ENCODE peak calls at places on chromosomes 13 and 19, in seven cellular contexts. K, A, Q, P, C, M and H are unnamed samples.

GRCh38 chr19:8512115-8512967 is 1.6 kb downstream of the ZNF414 start:
- DNase-seq in P (no peak), C (no peak), K (no peak), Q (no peak), M (no peak), A (no peak), H (no peak)

GRCh38 chr19:1262687-1263123 is 6.4 kb upstream of the CIRBP start:
- DNase-seq in M (no peak), A (no peak), Q (no peak), P (no peak), C (no peak), K (no peak), H (no peak)

GRCh38 chr19:45215391-45216191 is 29.6 kb downstream of the EXOC3L2 start:
- DNase-seq in K (no peak), C (no peak), A (peak; percentile 56), Q (peak; percentile 77), P (no peak), M (no peak), H (no peak)

GRCh38 chr19:8489591-8490394 is 12.6 kb downstream of the PRAM1 start:
- DNase-seq in Q (no peak), A (no peak), C (no peak), M (no peak), K (no peak), P (no peak), H (no peak)

GRCh38 chr13:62246581-62246980 is 830.9 kb upstream of the PCDH20 start:
- DNase-seq in Q (no peak), A (no peak), C (no peak), K (no peak), M (no peak), P (no peak), H (no peak)

GRCh38 chr13:72495681-72496080 is 231.7 kb downstream of the MZT1 start:
- DNase-seq in K (no peak), C (no peak), A (no peak), Q (no peak), P (no peak), M (no peak), H (no peak)

GRCh38 chr13:67662997-67663396 is 432.9 kb upstream of the PCDH9 start:
- DNase-seq in C (no peak), M (no peak), Q (no peak), P (no peak), K (no peak), A (no peak), H (no peak)

GRCh38 chr19:29858000-29858596 is 46.3 kb downstream of the CCNE1 start:
- DNase-seq in A (no peak), M (no peak), K (no peak), Q (peak; percentile 50), C (no peak), P (no peak), H (no peak)

GRCh38 chr19:1905863-1906375 is 720 bp downstream of the ADAT3 start:
- DNase-seq in M (no peak), Q (no peak), K (no peak), P (no peak), A (no peak), C (no peak), H (no peak)

GRCh38 chr19:15159251-15159650 is 41.5 kb downstream of the NOTCH3 start:
- DNase-seq in A (no peak), M (no peak), C (no peak), P (no peak), Q (no peak), K (no peak), H (no peak)

GRCh38 chr19:31306006-31306753 is 43.1 kb downstream of the TSHZ3 start:
- DNase-seq in A (no peak), P (no peak), Q (no peak), K (no peak), M (no peak), C (no peak), H (no peak)

GRCh38 chr13:42574011-42574410 is at the start of gene TNFSF11:
- DNase-seq in K (no peak), P (no peak), A (no peak), C (no peak), M (no peak), Q (no peak), H (no peak)

GRCh38 chr19:2461751-2462634 is 5.2 kb upstream of the LMNB2 start:
- DNase-seq in Q (peak; percentile 34), P (peak; percentile 63), A (peak; percentile 58), C (no peak), K (peak; percentile 57), M (no peak), H (no peak)

GRCh38 chr19:35459414-35460082 is 11.5 kb downstream of the FFAR2 start:
- DNase-seq in C (no peak), Q (peak; percentile 70), P (peak; percentile 43), K (no peak), A (peak; percentile 56), M (peak; percentile 27), H (no peak)

GRCh38 chr19:3061214-3062161 is 807 bp downstream of the TLE5 start:
- DNase-seq in C (no peak), M (no peak), Q (peak; percentile 52), A (peak; percentile 70), P (peak; percentile 67), K (no peak), H (no peak)

GRCh38 chr19:19134687-19135158 is 3.6 kb downstream of the TMEM161A start:
- DNase-seq in K (no peak), C (no peak), Q (peak; percentile 55), M (no peak), P (peak; percentile 86), A (peak; percentile 67), H (no peak)

GRCh38 chr19:2101417-2102335 is 5.0 kb downstream of the IZUMO4 start:
- DNase-seq in K (no peak), C (no peak), M (no peak), A (no peak), P (no peak), Q (no peak), H (no peak)

GRCh38 chr13:99949657-99950413 is 21.7 kb downstream of the ZIC5 start:
- DNase-seq in K (no peak), C (no peak), A (no peak), Q (no peak), P (no peak), M (no peak), H (no peak)

GRCh38 chr19:17703823-17704463 is 15.3 kb upstream of the MAP1S start:
- DNase-seq in C (no peak), A (peak; percentile 68), Q (peak; percentile 68), P (peak; percentile 55), M (peak; percentile 61), K (no peak), H (no peak)

GRCh38 chr19:47430041-47430802 is 10.9 kb upstream of the MEIS3 start:
- DNase-seq in Q (peak; percentile 53), K (peak; percentile 64), M (no peak), P (no peak), C (no peak), A (peak; percentile 71), H (no peak)

DNA sequence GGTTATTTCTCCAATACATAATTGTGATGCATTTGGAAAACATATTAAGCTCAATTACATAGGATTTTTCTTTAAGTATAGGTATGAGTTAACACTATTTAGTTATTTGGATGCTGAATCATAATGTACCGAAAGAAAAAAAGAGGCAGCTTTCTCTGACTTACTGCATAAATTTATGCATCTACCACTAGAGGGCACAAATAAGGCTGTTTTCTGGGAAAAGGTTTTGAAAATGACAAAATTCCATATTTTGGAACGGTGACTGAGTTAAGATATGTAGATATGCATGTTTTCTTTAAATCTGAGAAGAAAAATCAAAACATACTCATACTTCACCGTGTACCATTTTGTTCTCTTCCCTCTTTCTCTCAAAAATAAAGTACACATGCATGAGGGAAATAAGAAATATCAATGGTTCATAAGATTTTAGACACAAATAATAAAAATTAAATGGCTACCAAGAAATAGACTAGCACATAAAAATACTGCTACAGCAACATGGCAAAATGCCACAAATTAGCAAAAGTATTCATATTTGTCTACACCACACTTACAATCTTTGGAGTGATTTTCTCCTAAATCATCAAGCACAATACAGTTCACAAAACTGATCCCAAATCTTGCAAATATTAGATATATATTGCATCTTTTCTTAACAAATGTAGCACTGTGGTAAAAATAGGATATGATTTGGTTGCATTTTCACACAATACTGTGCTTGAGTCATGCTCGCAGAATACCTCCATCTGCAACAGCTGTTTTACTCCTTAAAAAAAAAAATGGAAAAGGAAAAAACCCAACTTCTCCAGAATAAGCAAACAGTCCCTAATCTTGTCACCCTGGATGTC is 260.0 kb downstream of the FGF14 start:
- DNase-seq in C (no peak), M (no peak), K (peak; percentile 25), P (no peak), Q (no peak), A (no peak), H (no peak)
- TF ChIP-seq CTCF in C (peak; percentile 26), M (peak; percentile 37), K (peak; percentile 64), P (peak; percentile 52), Q (peak; percentile 45), A (peak; percentile 60), H (peak; percentile 61)

GRCh38 chr19:50475736-50476223 is 527 bp upstream of the EMC10 start:
- DNase-seq in P (no peak), K (no peak), C (no peak), A (peak; percentile 63), M (no peak), Q (no peak), H (no peak)
- H3K4me3 ChIP-seq in P (peak overlapping the region; percentile 97), K (peak overlapping the region; percentile 71), C (peak overlapping the region; percentile 92), A (peak overlapping the region; percentile 90), M (peak overlapping the region; percentile 88), Q (peak overlapping the region; percentile 86), H (no peak overlapping the region)

DNA sequence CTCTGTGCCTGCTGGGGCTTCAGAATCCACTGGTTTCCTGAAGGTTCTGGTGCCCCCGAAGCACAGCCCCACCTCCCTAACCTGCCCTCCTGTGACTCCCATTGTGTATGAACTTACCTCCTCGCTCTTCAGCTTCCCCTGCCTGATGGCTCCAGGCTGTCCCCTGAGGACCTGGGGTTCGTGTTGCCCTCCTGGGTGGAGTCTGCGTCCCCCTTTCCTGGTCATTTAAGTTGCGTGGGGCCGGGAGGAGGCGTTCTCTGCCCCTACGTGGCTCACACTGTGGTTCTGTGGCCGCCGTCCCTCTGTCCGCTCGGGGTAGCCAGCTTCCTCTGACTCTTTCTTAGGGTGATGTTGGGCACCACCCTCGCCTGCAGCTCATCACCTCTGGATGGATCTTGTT is 13.9 kb downstream of the TFDP1 start:
- DNase-seq in Q (no peak), K (no peak), C (no peak), M (no peak), P (no peak), A (peak; percentile 20), H (no peak)
- TF ChIP-seq CTCF in Q (no peak), K (no peak), C (no peak), M (no peak), P (no peak), A (no peak), H (no peak)

GRCh38 chr13:48675247-48675646 is 21.5 kb downstream of the CYSLTR2 start:
- DNase-seq in Q (no peak), C (no peak), A (no peak), K (no peak), P (no peak), M (no peak), H (no peak)

GRCh38 chr13:48679941-48680630 is 26.4 kb downstream of the CYSLTR2 start:
- DNase-seq in K (no peak), M (no peak), P (no peak), C (no peak), Q (no peak), A (no peak), H (no peak)

GRCh38 chr13:48682452-48682851 is 28.7 kb downstream of the CYSLTR2 start:
- DNase-seq in P (no peak), K (no peak), A (no peak), Q (no peak), M (no peak), C (no peak), H (no peak)

GRCh38 chr13:48680756-48681392 is 27.1 kb downstream of the CYSLTR2 start:
- DNase-seq in Q (no peak), A (no peak), P (no peak), M (no peak), C (no peak), K (no peak), H (no peak)

GRCh38 chr13:48678316-48678715 is 24.6 kb downstream of the CYSLTR2 start:
- DNase-seq in Q (no peak), C (no peak), A (no peak), K (no peak), P (no peak), M (no peak), H (no peak)
- H3K4me3 ChIP-seq in Q (no peak overlapping the region), C (no peak overlapping the region), A (no peak overlapping the region), K (no peak overlapping the region), P (no peak overlapping the region), M (no peak overlapping the region), H (no peak overlapping the region)